ENCODE peak calls at places on chromosome 13, in four cellular contexts. K is GM23338, V is PC-3, T is HepG2. D is an unnamed sample.

GRCh38 chr13:19634129-19634740 is 776 bp downstream of the MPHOSPH8 start:
- DNase-seq in V (peak), T (peak), K (peak), D (peak)

GRCh38 chr13:45361596-45362206 is 20.7 kb upstream of the TPT1 start:
- DNase-seq in T (no peak), K (no peak), V (peak), D (no peak)

GRCh38 chr13:80214521-80214941 is 126.4 kb downstream of the SPRY2 start:
- DNase-seq in K (peak), T (no peak), V (no peak), D (peak)

GRCh38 chr13:66915596-66916185 is 314.4 kb downstream of the PCDH9 start:
- DNase-seq in V (peak), K (no peak), T (no peak), D (no peak)

GRCh38 chr13:99196466-99197256 is 4.0 kb upstream of the UBAC2 start:
- DNase-seq in K (no peak), V (peak), T (no peak), D (no peak)

GRCh38 chr13:65605386-65605785 is 1624.8 kb downstream of the PCDH9 start:
- DNase-seq in V (no peak), T (no peak), K (no peak), D (no peak)

GRCh38 chr13:100946588-100946987 is 272.0 kb upstream of the TMTC4 start:
- DNase-seq in V (no peak), T (no peak), K (no peak), D (no peak)

GRCh38 chr13:43835701-43836100 is 43.8 kb downstream of the CCDC122 start:
- DNase-seq in V (no peak), T (no peak), K (no peak), D (no peak)

GRCh38 chr13:33582121-33582520 is 235.8 kb upstream of the RFC3 start:
- DNase-seq in V (no peak), K (no peak), T (no peak), D (no peak)

GRCh38 chr13:101612736-101613135 is 160.3 kb downstream of the ITGBL1 start:
- DNase-seq in K (no peak), T (no peak), V (no peak), D (no peak)

GRCh38 chr13:110438776-110439175 is 122.7 kb downstream of the RAB20 start:
- DNase-seq in K (no peak), V (no peak), T (no peak), D (no peak)

GRCh38 chr13:114122591-114123211 is 9.7 kb downstream of the RASA3 start:
- DNase-seq in T (no peak), V (no peak), K (no peak), D (no peak)

GRCh38 chr13:76848596-76848995 is 37.6 kb downstream of the KCTD12 start:
- DNase-seq in T (no peak), K (no peak), V (no peak), D (no peak)

GRCh38 chr13:34156841-34157365 is 339.0 kb downstream of the RFC3 start:
- DNase-seq in T (peak), K (no peak), V (peak), D (peak)

GRCh38 chr13:21395953-21396352 is 63.1 kb downstream of the ZDHHC20 start:
- DNase-seq in T (no peak), K (no peak), V (no peak), D (no peak)

GRCh38 chr13:102700088-102701031 is 5.5 kb upstream of the METTL21C start:
- DNase-seq in T (no peak), V (no peak), K (no peak), D (no peak)

GRCh38 chr13:102703721-102704035 is 8.8 kb upstream of the METTL21C start:
- DNase-seq in V (no peak), K (no peak), T (no peak), D (no peak)

GRCh38 chr13:102701331-102701730 is 6.5 kb upstream of the METTL21C start:
- DNase-seq in K (no peak), V (no peak), T (no peak), D (no peak)

GRCh38 chr13:102704238-102704750 is 9.4 kb upstream of the METTL21C start:
- DNase-seq in T (no peak), V (peak), K (no peak), D (no peak)

GRCh38 chr13:102702965-102703720 is 8.3 kb upstream of the METTL21C start:
- DNase-seq in T (no peak), K (no peak), V (no peak), D (no peak)
- TF ChIP-seq EZH2 in T (no peak), K (no peak), V (no peak), D (no peak)

DNA sequence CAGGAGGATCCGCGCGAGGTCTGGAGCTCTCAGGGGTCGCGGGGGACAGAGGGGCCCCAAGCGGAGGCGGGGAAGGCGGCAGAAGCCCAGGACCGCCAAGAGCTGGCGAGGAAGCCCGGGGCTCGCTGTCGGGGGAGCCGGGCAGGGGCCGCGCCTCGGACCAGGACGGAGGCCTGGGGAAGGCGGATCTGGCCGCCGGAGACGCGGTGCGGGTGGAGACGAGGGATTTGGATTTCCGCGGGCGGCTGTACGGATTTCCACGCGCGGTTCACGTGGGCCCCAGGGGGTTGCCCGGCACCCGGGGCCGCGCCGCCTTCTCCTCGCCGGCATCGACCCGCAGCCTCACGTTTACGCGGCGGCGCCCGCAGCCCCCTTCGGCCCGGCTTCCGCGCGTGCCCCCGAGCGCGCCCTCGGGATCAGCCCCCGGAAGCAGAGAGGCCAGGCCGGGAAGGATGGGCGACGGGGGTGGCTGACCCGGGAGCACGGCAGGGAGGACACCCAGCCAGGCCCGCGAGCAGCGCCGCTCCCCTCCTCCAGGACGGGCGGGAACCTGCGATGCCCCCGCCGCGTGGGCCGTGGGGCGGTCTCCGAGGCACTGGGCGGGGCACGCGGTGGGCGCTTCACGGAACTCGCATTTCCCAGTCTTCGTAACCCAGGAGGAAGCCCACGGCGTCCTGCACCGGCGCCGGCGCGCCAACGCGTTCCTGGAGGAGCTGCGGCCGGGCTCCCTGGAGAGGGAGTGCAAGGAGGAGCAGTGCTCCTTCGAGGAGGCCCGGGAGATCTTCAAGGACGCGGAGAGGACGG is 4.7 kb downstream of the F7 start:
- DNase-seq in T (no peak), V (no peak), K (peak), D (no peak)
- TF ChIP-seq EZH2 in T (no peak), V (no peak), K (peak), D (no peak)

DNA sequence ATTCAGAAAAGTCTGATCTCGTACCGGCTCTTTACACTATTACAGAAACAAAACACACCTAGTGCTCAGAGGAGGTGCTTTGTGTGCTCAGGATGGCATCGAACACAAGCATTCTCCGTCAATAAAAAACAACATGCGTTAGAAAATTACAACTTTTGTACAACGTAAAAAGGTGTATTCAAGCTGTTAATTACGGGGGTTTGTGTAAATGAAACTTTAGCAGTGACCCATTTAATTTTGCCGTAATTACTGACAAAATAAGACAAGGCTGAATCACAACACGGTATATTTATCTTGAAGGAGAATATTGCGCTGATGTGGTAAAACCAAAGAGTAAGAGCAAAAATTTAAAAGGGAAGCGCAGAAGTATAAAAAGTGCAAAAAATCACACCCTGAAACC is 6.5 kb upstream of the SOX1 start:
- DNase-seq in T (no peak), V (no peak), K (no peak), D (no peak)
- TF ChIP-seq EZH2 in T (no peak), V (no peak), K (peak), D (no peak)

GRCh38 chr13:52847682-52848432 is 583 bp downstream of the PCDH8 start:
- DNase-seq in K (peak), T (no peak), V (no peak), D (no peak)
- TF ChIP-seq EZH2 in K (peak), T (no peak), V (no peak), D (peak)

GRCh38 chr13:52599853-52600603 is 42.2 kb upstream of the HNRNPA1L2 start:
- DNase-seq in T (no peak), V (no peak), K (peak), D (peak)
- TF ChIP-seq EZH2 in T (no peak), V (no peak), K (no peak), D (no peak)